ENCODE peak calls at places on chromosomes 11 and 22, in nine cellular contexts. One of them, this sample, is unnamed.
A peak's percentile ranks its signal among the peaks of the same experiment; 100 is the strongest.

GRCh38 chr22:43560651-43561050 is 148.8 kb downstream of the MPPED1 start:
- DNase-seq in PC-3: no peak
- DNase-seq in gastrocnemius medialis: no peak
- DNase-seq in K562: no peak
- DNase-seq in HCT116: no peak
- DNase-seq in CD8-positive, alpha-beta memory T cell: no peak
- DNase-seq in endodermal cell: no peak
- DNase-seq in left ventricle myocardium inferior: no peak
- DNase-seq in psoas muscle: no peak
- DNase-seq in this sample: no peak

GRCh38 chr11:130876100-130876499 is 40.2 kb downstream of the SNX19 start:
- DNase-seq in PC-3: no peak
- DNase-seq in gastrocnemius medialis: no peak
- DNase-seq in K562: no peak
- DNase-seq in HCT116: no peak
- DNase-seq in CD8-positive, alpha-beta memory T cell: no peak
- DNase-seq in endodermal cell: peak; percentile 72
- DNase-seq in left ventricle myocardium inferior: no peak
- DNase-seq in psoas muscle: no peak
- DNase-seq in this sample: no peak

GRCh38 chr11:72067266-72067665 is 13.1 kb downstream of the NUMA1 start:
- DNase-seq in PC-3: no peak
- DNase-seq in gastrocnemius medialis: no peak
- DNase-seq in K562: no peak
- DNase-seq in HCT116: no peak
- DNase-seq in CD8-positive, alpha-beta memory T cell: no peak
- DNase-seq in endodermal cell: no peak
- DNase-seq in left ventricle myocardium inferior: no peak
- DNase-seq in psoas muscle: no peak
- DNase-seq in this sample: no peak

GRCh38 chr11:133697603-133698002 is 147.7 kb downstream of the SPATA19 start:
- DNase-seq in PC-3: no peak
- DNase-seq in gastrocnemius medialis: no peak
- DNase-seq in K562: no peak
- DNase-seq in HCT116: no peak
- DNase-seq in CD8-positive, alpha-beta memory T cell: no peak
- DNase-seq in endodermal cell: no peak
- DNase-seq in left ventricle myocardium inferior: no peak
- DNase-seq in psoas muscle: no peak
- DNase-seq in this sample: no peak

GRCh38 chr11:8765294-8765693 is 82.7 kb downstream of the RPL27A start:
- DNase-seq in PC-3: no peak
- DNase-seq in gastrocnemius medialis: no peak
- DNase-seq in K562: no peak
- DNase-seq in HCT116: no peak
- DNase-seq in CD8-positive, alpha-beta memory T cell: no peak
- DNase-seq in endodermal cell: peak; percentile 39
- DNase-seq in left ventricle myocardium inferior: no peak
- DNase-seq in psoas muscle: no peak
- DNase-seq in this sample: no peak

GRCh38 chr11:28049338-28050216 is 58.4 kb downstream of the KIF18A start:
- DNase-seq in PC-3: peak; percentile 90
- DNase-seq in gastrocnemius medialis: no peak
- DNase-seq in K562: no peak
- DNase-seq in HCT116: peak; percentile 76
- DNase-seq in CD8-positive, alpha-beta memory T cell: no peak
- DNase-seq in endodermal cell: no peak
- DNase-seq in left ventricle myocardium inferior: no peak
- DNase-seq in psoas muscle: no peak
- DNase-seq in this sample: no peak

GRCh38 chr11:117618956-117619355 is 178.1 kb downstream of the DSCAML1 start:
- DNase-seq in PC-3: no peak
- DNase-seq in gastrocnemius medialis: no peak
- DNase-seq in K562: no peak
- DNase-seq in HCT116: no peak
- DNase-seq in CD8-positive, alpha-beta memory T cell: no peak
- DNase-seq in endodermal cell: peak; percentile 85
- DNase-seq in left ventricle myocardium inferior: no peak
- DNase-seq in psoas muscle: no peak
- DNase-seq in this sample: no peak

GRCh38 chr22:29187831-29188230 is 17.9 kb upstream of the EMID1 start:
- DNase-seq in PC-3: no peak
- DNase-seq in gastrocnemius medialis: no peak
- DNase-seq in K562: no peak
- DNase-seq in HCT116: no peak
- DNase-seq in CD8-positive, alpha-beta memory T cell: no peak
- DNase-seq in endodermal cell: no peak
- DNase-seq in left ventricle myocardium inferior: no peak
- DNase-seq in psoas muscle: no peak
- DNase-seq in this sample: no peak

GRCh38 chr11:131423715-131424114 is 53.3 kb downstream of the NTM start:
- DNase-seq in PC-3: peak; percentile 62
- DNase-seq in gastrocnemius medialis: no peak
- DNase-seq in K562: no peak
- DNase-seq in HCT116: no peak
- DNase-seq in CD8-positive, alpha-beta memory T cell: no peak
- DNase-seq in endodermal cell: no peak
- DNase-seq in left ventricle myocardium inferior: no peak
- DNase-seq in psoas muscle: no peak
- DNase-seq in this sample: no peak

GRCh38 chr11:42296910-42297309 is 837.5 kb upstream of the LRRC4C start:
- DNase-seq in PC-3: no peak
- DNase-seq in gastrocnemius medialis: no peak
- DNase-seq in K562: no peak
- DNase-seq in HCT116: no peak
- DNase-seq in CD8-positive, alpha-beta memory T cell: no peak
- DNase-seq in endodermal cell: no peak
- DNase-seq in left ventricle myocardium inferior: no peak
- DNase-seq in psoas muscle: no peak
- DNase-seq in this sample: no peak

GRCh38 chr22:29062286-29062949 is 787 bp upstream of the C22orf31 start:
- DNase-seq in PC-3: no peak
- DNase-seq in gastrocnemius medialis: no peak
- DNase-seq in K562: no peak
- DNase-seq in HCT116: no peak
- DNase-seq in CD8-positive, alpha-beta memory T cell: no peak
- DNase-seq in endodermal cell: peak; percentile 80
- DNase-seq in left ventricle myocardium inferior: no peak
- DNase-seq in psoas muscle: no peak
- DNase-seq in this sample: no peak

GRCh38 chr22:24244144-24244787 is 616 bp downstream of the GGT5 start:
- DNase-seq in PC-3: no peak
- DNase-seq in gastrocnemius medialis: no peak
- DNase-seq in K562: no peak
- DNase-seq in HCT116: no peak
- DNase-seq in CD8-positive, alpha-beta memory T cell: no peak
- DNase-seq in endodermal cell: no peak
- DNase-seq in left ventricle myocardium inferior: peak; percentile 50
- DNase-seq in psoas muscle: peak; percentile 32
- DNase-seq in this sample: no peak

GRCh38 chr22:36528795-36529718 is at the start of gene EIF3D:
- DNase-seq in PC-3: peak; percentile 98
- DNase-seq in gastrocnemius medialis: peak; percentile 98
- DNase-seq in K562: peak; percentile 98
- DNase-seq in HCT116: peak; percentile 99
- DNase-seq in CD8-positive, alpha-beta memory T cell: peak; percentile 98
- DNase-seq in endodermal cell: peak; percentile 99
- DNase-seq in left ventricle myocardium inferior: peak; percentile 98
- DNase-seq in psoas muscle: peak; percentile 98
- DNase-seq in this sample: peak; percentile 98

GRCh38 chr22:24188705-24189248 is 7.5 kb downstream of the SUSD2 start:
- DNase-seq in PC-3: no peak
- DNase-seq in gastrocnemius medialis: no peak
- DNase-seq in K562: no peak
- DNase-seq in HCT116: no peak
- DNase-seq in CD8-positive, alpha-beta memory T cell: no peak
- DNase-seq in endodermal cell: no peak
- DNase-seq in left ventricle myocardium inferior: no peak
- DNase-seq in psoas muscle: no peak
- DNase-seq in this sample: no peak

GRCh38 chr11:70110538-70111055 is 32.5 kb downstream of the ANO1 start:
- DNase-seq in PC-3: no peak
- DNase-seq in gastrocnemius medialis: no peak
- DNase-seq in K562: peak; percentile 31
- DNase-seq in HCT116: no peak
- DNase-seq in CD8-positive, alpha-beta memory T cell: no peak
- DNase-seq in endodermal cell: no peak
- DNase-seq in left ventricle myocardium inferior: no peak
- DNase-seq in psoas muscle: no peak
- DNase-seq in this sample: no peak

GRCh38 chr11:104700609-104701008 is 197.7 kb downstream of the CASP12 start:
- DNase-seq in PC-3: no peak
- DNase-seq in gastrocnemius medialis: no peak
- DNase-seq in K562: no peak
- DNase-seq in HCT116: no peak
- DNase-seq in CD8-positive, alpha-beta memory T cell: no peak
- DNase-seq in endodermal cell: no peak
- DNase-seq in left ventricle myocardium inferior: no peak
- DNase-seq in psoas muscle: no peak
- DNase-seq in this sample: no peak

GRCh38 chr11:76880314-76880713 is 19.6 kb downstream of the ACER3 start:
- DNase-seq in PC-3: no peak
- DNase-seq in gastrocnemius medialis: no peak
- DNase-seq in K562: no peak
- DNase-seq in HCT116: no peak
- DNase-seq in CD8-positive, alpha-beta memory T cell: no peak
- DNase-seq in endodermal cell: no peak
- DNase-seq in left ventricle myocardium inferior: no peak
- DNase-seq in psoas muscle: no peak
- DNase-seq in this sample: no peak

GRCh38 chr11:126466288-126467045 is 111.0 kb downstream of the ST3GAL4 start:
- DNase-seq in PC-3: no peak
- DNase-seq in gastrocnemius medialis: no peak
- DNase-seq in K562: no peak
- DNase-seq in HCT116: no peak
- DNase-seq in CD8-positive, alpha-beta memory T cell: no peak
- DNase-seq in endodermal cell: no peak
- DNase-seq in left ventricle myocardium inferior: no peak
- DNase-seq in psoas muscle: no peak
- DNase-seq in this sample: no peak

GRCh38 chr11:72776117-72776843 is 17.6 kb downstream of the STARD10 start:
- DNase-seq in PC-3: no peak
- DNase-seq in gastrocnemius medialis: no peak
- DNase-seq in K562: peak; percentile 98
- DNase-seq in HCT116: no peak
- DNase-seq in CD8-positive, alpha-beta memory T cell: no peak
- DNase-seq in endodermal cell: no peak
- DNase-seq in left ventricle myocardium inferior: no peak
- DNase-seq in psoas muscle: no peak
- DNase-seq in this sample: no peak

GRCh38 chr11:20022363-20023081 is 137.8 kb downstream of the DBX1 start:
- DNase-seq in PC-3: peak; percentile 68
- DNase-seq in gastrocnemius medialis: no peak
- DNase-seq in K562: no peak
- DNase-seq in HCT116: no peak
- DNase-seq in CD8-positive, alpha-beta memory T cell: no peak
- DNase-seq in endodermal cell: peak; percentile 91
- DNase-seq in left ventricle myocardium inferior: no peak
- DNase-seq in psoas muscle: no peak
- DNase-seq in this sample: peak; percentile 61
- H3K4me1 ChIP-seq in PC-3: peaks cover 33% of the 10 kb centered on the region
- H3K4me1 ChIP-seq in gastrocnemius medialis: peaks cover 14% of the 10 kb centered on the region
- H3K4me1 ChIP-seq in K562: no peaks in the 10 kb centered on the region
- H3K4me1 ChIP-seq in HCT116: no peaks in the 10 kb centered on the region
- H3K4me1 ChIP-seq in CD8-positive, alpha-beta memory T cell: no peaks in the 10 kb centered on the region
- H3K4me1 ChIP-seq in endodermal cell: peaks cover 19% of the 10 kb centered on the region
- H3K4me1 ChIP-seq in left ventricle myocardium inferior: peaks cover 47% of the 10 kb centered on the region
- H3K4me1 ChIP-seq in psoas muscle: peaks cover 17% of the 10 kb centered on the region
- H3K4me1 ChIP-seq in this sample: peaks cover 47% of the 10 kb centered on the region

DNA sequence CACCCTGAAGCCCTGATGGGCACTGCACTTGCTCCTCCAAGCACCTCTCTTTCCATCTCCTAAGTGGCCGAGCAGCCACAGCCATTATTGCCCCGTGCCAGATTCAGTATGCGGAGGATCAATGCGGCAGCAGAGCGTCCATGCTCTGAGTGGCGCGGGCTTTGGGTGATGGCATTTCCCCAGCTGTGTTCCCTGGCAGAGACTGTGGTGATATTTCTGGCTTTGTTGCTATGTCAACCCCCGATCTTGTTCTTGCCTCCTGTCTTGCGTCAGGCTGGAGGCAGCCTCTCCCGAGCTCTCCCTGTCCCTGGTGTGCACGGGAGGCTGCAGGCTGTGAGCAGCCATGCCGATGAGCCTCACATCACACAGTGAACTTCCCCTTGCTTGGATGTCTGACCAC is 1018.6 kb downstream of the TBC1D22A start:
- DNase-seq in PC-3: no peak
- DNase-seq in gastrocnemius medialis: no peak
- DNase-seq in K562: no peak
- DNase-seq in HCT116: no peak
- DNase-seq in CD8-positive, alpha-beta memory T cell: no peak
- DNase-seq in endodermal cell: no peak
- DNase-seq in left ventricle myocardium inferior: no peak
- DNase-seq in psoas muscle: no peak
- DNase-seq in this sample: no peak
- H3K9me3 ChIP-seq in PC-3: no peaks in the 10 kb centered on the region
- H3K9me3 ChIP-seq in gastrocnemius medialis: no peaks in the 10 kb centered on the region
- H3K9me3 ChIP-seq in K562: peaks cover 3% of the 10 kb centered on the region
- H3K9me3 ChIP-seq in HCT116: no peaks in the 10 kb centered on the region
- H3K9me3 ChIP-seq in CD8-positive, alpha-beta memory T cell: no peaks in the 10 kb centered on the region
- H3K9me3 ChIP-seq in endodermal cell: peaks cover 10% of the 10 kb centered on the region
- H3K9me3 ChIP-seq in left ventricle myocardium inferior: peaks cover 11% of the 10 kb centered on the region
- H3K9me3 ChIP-seq in psoas muscle: no peaks in the 10 kb centered on the region
- H3K9me3 ChIP-seq in this sample: no peaks in the 10 kb centered on the region

GRCh38 chr22:35491908-35492380 is 48.7 kb upstream of the RASD2 start:
- DNase-seq in PC-3: no peak
- DNase-seq in gastrocnemius medialis: no peak
- DNase-seq in K562: peak; percentile 8
- DNase-seq in HCT116: peak; percentile 79
- DNase-seq in CD8-positive, alpha-beta memory T cell: no peak
- DNase-seq in endodermal cell: no peak
- DNase-seq in left ventricle myocardium inferior: no peak
- DNase-seq in psoas muscle: no peak
- DNase-seq in this sample: no peak
- H3K4me1 ChIP-seq in PC-3: no peaks in the 10 kb centered on the region
- H3K4me1 ChIP-seq in gastrocnemius medialis: no peaks in the 10 kb centered on the region
- H3K4me1 ChIP-seq in K562: no peaks in the 10 kb centered on the region
- H3K4me1 ChIP-seq in HCT116: peaks cover 6% of the 10 kb centered on the region
- H3K4me1 ChIP-seq in CD8-positive, alpha-beta memory T cell: no peaks in the 10 kb centered on the region
- H3K4me1 ChIP-seq in endodermal cell: no peaks in the 10 kb centered on the region
- H3K4me1 ChIP-seq in left ventricle myocardium inferior: no peaks in the 10 kb centered on the region
- H3K4me1 ChIP-seq in psoas muscle: no peaks in the 10 kb centered on the region
- H3K4me1 ChIP-seq in this sample: no peaks in the 10 kb centered on the region

GRCh38 chr11:2630679-2631078 is 69.1 kb downstream of the KCNQ1OT1 start:
- DNase-seq in PC-3: no peak
- DNase-seq in gastrocnemius medialis: no peak
- DNase-seq in K562: no peak
- DNase-seq in HCT116: no peak
- DNase-seq in CD8-positive, alpha-beta memory T cell: no peak
- DNase-seq in endodermal cell: no peak
- DNase-seq in left ventricle myocardium inferior: no peak
- DNase-seq in psoas muscle: no peak
- DNase-seq in this sample: no peak
- H3K9me3 ChIP-seq in PC-3: peaks cover 8% of the 10 kb centered on the region
- H3K9me3 ChIP-seq in gastrocnemius medialis: peaks cover 7% of the 10 kb centered on the region
- H3K9me3 ChIP-seq in K562: peaks cover 8% of the 10 kb centered on the region
- H3K9me3 ChIP-seq in HCT116: no peaks in the 10 kb centered on the region
- H3K9me3 ChIP-seq in CD8-positive, alpha-beta memory T cell: peaks cover 12% of the 10 kb centered on the region
- H3K9me3 ChIP-seq in endodermal cell: peaks cover 81% of the 10 kb centered on the region
- H3K9me3 ChIP-seq in left ventricle myocardium inferior: peaks cover 83% of the 10 kb centered on the region
- H3K9me3 ChIP-seq in psoas muscle: peaks cover 43% of the 10 kb centered on the region
- H3K9me3 ChIP-seq in this sample: no peaks in the 10 kb centered on the region